ENCODE peak calls at places on chromosomes 12 and 14, in six cellular contexts. C is upper lobe of right lung; E is heart right ventricle; L is hepatocyte; Q is CD4-positive, alpha-beta memory T cell; W is spleen. O is an unnamed sample. For H3K4me1, the result is how much of the 10 kb centered on the place peaks cover.

GRCh38 chr14:42523656-42524055 is 917.0 kb downstream of the LRFN5 start:
- DNase-seq in L (no peak), Q (no peak), E (no peak), W (no peak), C (no peak), O (no peak)

GRCh38 chr12:124037341-124037740 is 64.3 kb downstream of the ZNF664 start:
- DNase-seq in W (no peak), E (no peak), L (no peak), C (no peak), Q (no peak), O (no peak)

GRCh38 chr14:98952595-98953325 is 319.2 kb downstream of the BCL11B start:
- DNase-seq in L (no peak), W (no peak), C (no peak), Q (no peak), E (no peak), O (no peak)

GRCh38 chr12:6946033-6946919 is 2.5 kb downstream of the C12orf57 start:
- DNase-seq in C (peak), Q (peak), E (no peak), L (peak), W (peak), O (peak)

GRCh38 chr12:103632554-103633216 is 45.6 kb downstream of the STAB2 start:
- DNase-seq in C (peak), W (peak), L (peak), Q (peak), E (no peak), O (no peak)

GRCh38 chr14:55117816-55118441 is 11.1 kb upstream of the LGALS3 start:
- DNase-seq in L (no peak), Q (no peak), C (no peak), W (no peak), E (peak), O (no peak)

GRCh38 chr14:36057452-36058142 is 118.9 kb downstream of the PTCSC3 start:
- DNase-seq in W (no peak), E (no peak), Q (no peak), C (no peak), L (no peak), O (no peak)

GRCh38 chr14:64826845-64827244 is 52.9 kb downstream of the SPTB start:
- DNase-seq in C (no peak), W (no peak), L (no peak), E (no peak), Q (no peak), O (no peak)

GRCh38 chr12:53061404-53062010 is 11.6 kb downstream of the TNS2 start:
- DNase-seq in L (peak), Q (no peak), C (peak), W (peak), E (no peak), O (no peak)

GRCh38 chr14:91714805-91715204 is 17.1 kb downstream of the CATSPERB start:
- DNase-seq in L (no peak), W (no peak), Q (peak), C (no peak), E (no peak), O (no peak)

GRCh38 chr14:54329082-54329695 is 67.6 kb upstream of the CDKN3 start:
- DNase-seq in Q (no peak), W (no peak), L (peak), E (peak), C (no peak), O (no peak)

GRCh38 chr12:52506858-52507715 is 13.1 kb downstream of the KRT5 start:
- DNase-seq in Q (no peak), L (peak), W (no peak), C (no peak), E (no peak), O (no peak)

GRCh38 chr14:60204843-60205774 is 39.9 kb upstream of the DHRS7 start:
- DNase-seq in W (no peak), E (no peak), C (no peak), Q (no peak), L (no peak), O (no peak)

GRCh38 chr14:58708004-58708403 is 70.2 kb downstream of the DACT1 start:
- DNase-seq in W (no peak), Q (no peak), L (no peak), E (no peak), C (no peak), O (no peak)

GRCh38 chr14:30822080-30822571 is 52.2 kb upstream of the COCH start:
- DNase-seq in E (no peak), C (no peak), W (no peak), L (no peak), Q (no peak), O (no peak)

GRCh38 chr14:91205449-91205848 is 39.1 kb downstream of the GPR68 start:
- DNase-seq in C (peak), E (no peak), W (peak), Q (no peak), L (no peak), O (no peak)

GRCh38 chr14:63564318-63564717 is 21.1 kb upstream of the PPP2R5E start:
- DNase-seq in E (peak), L (peak), C (no peak), W (no peak), Q (no peak), O (no peak)
- H3K4me1 ChIP-seq in E (under half), L (under half), C (under half), W (under half), Q (under half), O (under half)

GRCh38 chr12:130954544-130954831 is 781 bp downstream of the ADGRD1 start:
- DNase-seq in C (peak), L (no peak), E (no peak), W (no peak), Q (no peak), O (no peak)
- H3K27ac ChIP-seq in C (peak), L (peak), E (peak), W (no peak), Q (no peak), O (no peak)

GRCh38 chr12:96211989-96212388 is 17.8 kb downstream of the ELK3 start:
- DNase-seq in L (no peak), Q (peak), C (no peak), W (no peak), E (no peak), O (no peak)

GRCh38 chr12:96212456-96213375 is 18.5 kb downstream of the ELK3 start:
- DNase-seq in E (no peak), W (no peak), Q (no peak), L (no peak), C (no peak), O (no peak)

GRCh38 chr12:96210376-96211055 is 16.3 kb downstream of the ELK3 start:
- DNase-seq in W (peak), E (no peak), C (no peak), Q (peak), L (no peak), O (no peak)

GRCh38 chr12:96215933-96216273 is 21.7 kb downstream of the ELK3 start:
- DNase-seq in E (no peak), Q (no peak), L (no peak), C (no peak), W (no peak), O (no peak)

GRCh38 chr12:96213869-96214268 is 19.7 kb downstream of the ELK3 start:
- DNase-seq in W (no peak), C (no peak), L (no peak), E (no peak), Q (no peak), O (no peak)
- H3K4me1 ChIP-seq in W (half or more), C (under half), L (under half), E (half or more), Q (half or more), O (half or more)

GRCh38 chr14:103067231-103067954 is 10.0 kb upstream of the CDC42BPB start:
- DNase-seq in L (no peak), Q (no peak), E (no peak), C (no peak), W (peak), O (no peak)

GRCh38 chr14:103064436-103064835 is 7.1 kb upstream of the CDC42BPB start:
- DNase-seq in L (no peak), C (peak), Q (no peak), W (no peak), E (no peak), O (no peak)

GRCh38 chr14:103066399-103066798 is 9.1 kb upstream of the CDC42BPB start:
- DNase-seq in W (peak), Q (no peak), E (peak), C (no peak), L (no peak), O (no peak)

GRCh38 chr14:103064978-103065377 is 7.6 kb upstream of the CDC42BPB start:
- DNase-seq in C (peak), Q (no peak), E (no peak), W (peak), L (no peak), O (no peak)

GRCh38 chr14:103065861-103066260 is 8.5 kb upstream of the CDC42BPB start:
- DNase-seq in C (peak), L (no peak), W (peak), Q (no peak), E (no peak), O (no peak)
- H3K27ac ChIP-seq in C (peak), L (no peak), W (no peak), Q (no peak), E (no peak), O (no peak)

O was measured in effector memory CD4-positive, alpha-beta T cell.